ENCODE peak calls at places on chromosomes 16 and 17, in seven cellular contexts. One of them, this sample, is unnamed.

GRCh38 chr16:76222087-76222486 is 55.1 kb upstream of the CNTNAP4 start:
- ATAC-seq in IMR-90: no peak
- ATAC-seq in CD4-positive, alpha-beta T cell: no peak
- ATAC-seq in activated CD4-positive, CD25-positive, alpha-beta regulatory T cell treated with anti-CD3 and anti-CD28 coated beads, Interleukin-2, amount 50 U/mL, for 24 hours: no peak
- ATAC-seq in PC-3: no peak
- ATAC-seq in lower lobe of right lung: no peak
- ATAC-seq in Right ventricle myocardium inferior: no peak
- ATAC-seq in this sample: no peak

GRCh38 chr17:38897176-38897575 is 27.3 kb downstream of the LASP1 start:
- ATAC-seq in IMR-90: no peak
- ATAC-seq in CD4-positive, alpha-beta T cell: no peak
- ATAC-seq in activated CD4-positive, CD25-positive, alpha-beta regulatory T cell treated with anti-CD3 and anti-CD28 coated beads, Interleukin-2, amount 50 U/mL, for 24 hours: no peak
- ATAC-seq in PC-3: no peak
- ATAC-seq in lower lobe of right lung: no peak
- ATAC-seq in Right ventricle myocardium inferior: peak
- ATAC-seq in this sample: no peak

GRCh38 chr16:603221-603620 is 13.4 kb downstream of the RAB40C start:
- ATAC-seq in IMR-90: no peak
- ATAC-seq in CD4-positive, alpha-beta T cell: no peak
- ATAC-seq in activated CD4-positive, CD25-positive, alpha-beta regulatory T cell treated with anti-CD3 and anti-CD28 coated beads, Interleukin-2, amount 50 U/mL, for 24 hours: no peak
- ATAC-seq in PC-3: no peak
- ATAC-seq in lower lobe of right lung: no peak
- ATAC-seq in Right ventricle myocardium inferior: no peak
- ATAC-seq in this sample: no peak

GRCh38 chr17:27473748-27474609 is 17.7 kb downstream of the KSR1 start:
- ATAC-seq in IMR-90: no peak
- ATAC-seq in CD4-positive, alpha-beta T cell: no peak
- ATAC-seq in activated CD4-positive, CD25-positive, alpha-beta regulatory T cell treated with anti-CD3 and anti-CD28 coated beads, Interleukin-2, amount 50 U/mL, for 24 hours: peak
- ATAC-seq in PC-3: no peak
- ATAC-seq in lower lobe of right lung: peak
- ATAC-seq in Right ventricle myocardium inferior: peak
- ATAC-seq in this sample: no peak

GRCh38 chr17:16997514-16998429 is 25.9 kb upstream of the TNFRSF13B start:
- ATAC-seq in IMR-90: no peak
- ATAC-seq in CD4-positive, alpha-beta T cell: no peak
- ATAC-seq in activated CD4-positive, CD25-positive, alpha-beta regulatory T cell treated with anti-CD3 and anti-CD28 coated beads, Interleukin-2, amount 50 U/mL, for 24 hours: no peak
- ATAC-seq in PC-3: peak
- ATAC-seq in lower lobe of right lung: peak
- ATAC-seq in Right ventricle myocardium inferior: no peak
- ATAC-seq in this sample: no peak

GRCh38 chr16:56632848-56633365 is 448 bp downstream of the MT1M start:
- ATAC-seq in IMR-90: no peak
- ATAC-seq in CD4-positive, alpha-beta T cell: no peak
- ATAC-seq in activated CD4-positive, CD25-positive, alpha-beta regulatory T cell treated with anti-CD3 and anti-CD28 coated beads, Interleukin-2, amount 50 U/mL, for 24 hours: no peak
- ATAC-seq in PC-3: no peak
- ATAC-seq in lower lobe of right lung: peak
- ATAC-seq in Right ventricle myocardium inferior: no peak
- ATAC-seq in this sample: no peak

GRCh38 chr17:47831934-47832327 is 461 bp downstream of the LRRC46 start:
- ATAC-seq in IMR-90: peak
- ATAC-seq in CD4-positive, alpha-beta T cell: no peak
- ATAC-seq in activated CD4-positive, CD25-positive, alpha-beta regulatory T cell treated with anti-CD3 and anti-CD28 coated beads, Interleukin-2, amount 50 U/mL, for 24 hours: no peak
- ATAC-seq in PC-3: peak
- ATAC-seq in lower lobe of right lung: peak
- ATAC-seq in Right ventricle myocardium inferior: peak
- ATAC-seq in this sample: peak

GRCh38 chr17:30210366-30210765 is 25.1 kb downstream of the SLC6A4 start:
- ATAC-seq in IMR-90: no peak
- ATAC-seq in CD4-positive, alpha-beta T cell: no peak
- ATAC-seq in activated CD4-positive, CD25-positive, alpha-beta regulatory T cell treated with anti-CD3 and anti-CD28 coated beads, Interleukin-2, amount 50 U/mL, for 24 hours: no peak
- ATAC-seq in PC-3: no peak
- ATAC-seq in lower lobe of right lung: no peak
- ATAC-seq in Right ventricle myocardium inferior: no peak
- ATAC-seq in this sample: no peak

GRCh38 chr16:71808593-71809449 is at the start of gene AP1G1:
- ATAC-seq in IMR-90: peak
- ATAC-seq in CD4-positive, alpha-beta T cell: peak
- ATAC-seq in activated CD4-positive, CD25-positive, alpha-beta regulatory T cell treated with anti-CD3 and anti-CD28 coated beads, Interleukin-2, amount 50 U/mL, for 24 hours: peak
- ATAC-seq in PC-3: peak
- ATAC-seq in lower lobe of right lung: peak
- ATAC-seq in Right ventricle myocardium inferior: peak
- ATAC-seq in this sample: peak

GRCh38 chr17:43669971-43670644 is 8.4 kb upstream of the MEOX1 start:
- ATAC-seq in IMR-90: peak
- ATAC-seq in CD4-positive, alpha-beta T cell: no peak
- ATAC-seq in activated CD4-positive, CD25-positive, alpha-beta regulatory T cell treated with anti-CD3 and anti-CD28 coated beads, Interleukin-2, amount 50 U/mL, for 24 hours: no peak
- ATAC-seq in PC-3: peak
- ATAC-seq in lower lobe of right lung: peak
- ATAC-seq in Right ventricle myocardium inferior: no peak
- ATAC-seq in this sample: no peak

GRCh38 chr16:53973021-53973420 is 269.1 kb downstream of the FTO start:
- ATAC-seq in IMR-90: no peak
- ATAC-seq in CD4-positive, alpha-beta T cell: no peak
- ATAC-seq in activated CD4-positive, CD25-positive, alpha-beta regulatory T cell treated with anti-CD3 and anti-CD28 coated beads, Interleukin-2, amount 50 U/mL, for 24 hours: no peak
- ATAC-seq in PC-3: no peak
- ATAC-seq in lower lobe of right lung: no peak
- ATAC-seq in Right ventricle myocardium inferior: peak
- ATAC-seq in this sample: no peak

GRCh38 chr16:57480127-57480753 is 6.1 kb downstream of the DOK4 start:
- ATAC-seq in IMR-90: peak
- ATAC-seq in CD4-positive, alpha-beta T cell: no peak
- ATAC-seq in activated CD4-positive, CD25-positive, alpha-beta regulatory T cell treated with anti-CD3 and anti-CD28 coated beads, Interleukin-2, amount 50 U/mL, for 24 hours: no peak
- ATAC-seq in PC-3: no peak
- ATAC-seq in lower lobe of right lung: peak
- ATAC-seq in Right ventricle myocardium inferior: peak
- ATAC-seq in this sample: no peak

GRCh38 chr17:58487589-58488427 is at the start of gene HSF5:
- ATAC-seq in IMR-90: no peak
- ATAC-seq in CD4-positive, alpha-beta T cell: peak
- ATAC-seq in activated CD4-positive, CD25-positive, alpha-beta regulatory T cell treated with anti-CD3 and anti-CD28 coated beads, Interleukin-2, amount 50 U/mL, for 24 hours: peak
- ATAC-seq in PC-3: no peak
- ATAC-seq in lower lobe of right lung: peak
- ATAC-seq in Right ventricle myocardium inferior: no peak
- ATAC-seq in this sample: peak

GRCh38 chr16:56911771-56912541 is 20.0 kb upstream of the HERPUD1 start:
- ATAC-seq in IMR-90: peak
- ATAC-seq in CD4-positive, alpha-beta T cell: no peak
- ATAC-seq in activated CD4-positive, CD25-positive, alpha-beta regulatory T cell treated with anti-CD3 and anti-CD28 coated beads, Interleukin-2, amount 50 U/mL, for 24 hours: no peak
- ATAC-seq in PC-3: no peak
- ATAC-seq in lower lobe of right lung: peak
- ATAC-seq in Right ventricle myocardium inferior: peak
- ATAC-seq in this sample: peak

GRCh38 chr17:34556384-34556783 is 23.0 kb upstream of the TMEM132E start:
- ATAC-seq in IMR-90: no peak
- ATAC-seq in CD4-positive, alpha-beta T cell: no peak
- ATAC-seq in activated CD4-positive, CD25-positive, alpha-beta regulatory T cell treated with anti-CD3 and anti-CD28 coated beads, Interleukin-2, amount 50 U/mL, for 24 hours: no peak
- ATAC-seq in PC-3: no peak
- ATAC-seq in lower lobe of right lung: no peak
- ATAC-seq in Right ventricle myocardium inferior: no peak
- ATAC-seq in this sample: peak

GRCh38 chr16:69234460-69234859 is 47.5 kb downstream of the SNTB2 start:
- ATAC-seq in IMR-90: no peak
- ATAC-seq in CD4-positive, alpha-beta T cell: no peak
- ATAC-seq in activated CD4-positive, CD25-positive, alpha-beta regulatory T cell treated with anti-CD3 and anti-CD28 coated beads, Interleukin-2, amount 50 U/mL, for 24 hours: no peak
- ATAC-seq in PC-3: no peak
- ATAC-seq in lower lobe of right lung: no peak
- ATAC-seq in Right ventricle myocardium inferior: no peak
- ATAC-seq in this sample: no peak

GRCh38 chr17:80025140-80025539 is 10.5 kb downstream of the TBC1D16 start:
- ATAC-seq in IMR-90: no peak
- ATAC-seq in CD4-positive, alpha-beta T cell: no peak
- ATAC-seq in activated CD4-positive, CD25-positive, alpha-beta regulatory T cell treated with anti-CD3 and anti-CD28 coated beads, Interleukin-2, amount 50 U/mL, for 24 hours: no peak
- ATAC-seq in PC-3: no peak
- ATAC-seq in lower lobe of right lung: no peak
- ATAC-seq in Right ventricle myocardium inferior: no peak
- ATAC-seq in this sample: peak

GRCh38 chr17:28112199-28112995 is 69.9 kb downstream of the NLK start:
- ATAC-seq in IMR-90: peak
- ATAC-seq in CD4-positive, alpha-beta T cell: no peak
- ATAC-seq in activated CD4-positive, CD25-positive, alpha-beta regulatory T cell treated with anti-CD3 and anti-CD28 coated beads, Interleukin-2, amount 50 U/mL, for 24 hours: no peak
- ATAC-seq in PC-3: peak
- ATAC-seq in lower lobe of right lung: peak
- ATAC-seq in Right ventricle myocardium inferior: peak
- ATAC-seq in this sample: no peak

GRCh38 chr17:49632201-49632600 is 45.7 kb downstream of the SPOP start:
- ATAC-seq in IMR-90: no peak
- ATAC-seq in CD4-positive, alpha-beta T cell: no peak
- ATAC-seq in activated CD4-positive, CD25-positive, alpha-beta regulatory T cell treated with anti-CD3 and anti-CD28 coated beads, Interleukin-2, amount 50 U/mL, for 24 hours: no peak
- ATAC-seq in PC-3: no peak
- ATAC-seq in lower lobe of right lung: no peak
- ATAC-seq in Right ventricle myocardium inferior: no peak
- ATAC-seq in this sample: no peak

GRCh38 chr17:50469005-50469605 is 425 bp upstream of the CHAD start:
- ATAC-seq in IMR-90: peak
- ATAC-seq in CD4-positive, alpha-beta T cell: peak
- ATAC-seq in activated CD4-positive, CD25-positive, alpha-beta regulatory T cell treated with anti-CD3 and anti-CD28 coated beads, Interleukin-2, amount 50 U/mL, for 24 hours: no peak
- ATAC-seq in PC-3: no peak
- ATAC-seq in lower lobe of right lung: peak
- ATAC-seq in Right ventricle myocardium inferior: no peak
- ATAC-seq in this sample: no peak

GRCh38 chr17:17151962-17152361 is 54.2 kb downstream of the PLD6 start:
- ATAC-seq in IMR-90: peak
- ATAC-seq in CD4-positive, alpha-beta T cell: no peak
- ATAC-seq in activated CD4-positive, CD25-positive, alpha-beta regulatory T cell treated with anti-CD3 and anti-CD28 coated beads, Interleukin-2, amount 50 U/mL, for 24 hours: peak
- ATAC-seq in PC-3: peak
- ATAC-seq in lower lobe of right lung: peak
- ATAC-seq in Right ventricle myocardium inferior: peak
- ATAC-seq in this sample: peak

GRCh38 chr16:3963203-3963602 is 82.7 kb upstream of the CREBBP start:
- ATAC-seq in IMR-90: no peak
- ATAC-seq in CD4-positive, alpha-beta T cell: peak
- ATAC-seq in activated CD4-positive, CD25-positive, alpha-beta regulatory T cell treated with anti-CD3 and anti-CD28 coated beads, Interleukin-2, amount 50 U/mL, for 24 hours: no peak
- ATAC-seq in PC-3: no peak
- ATAC-seq in lower lobe of right lung: no peak
- ATAC-seq in Right ventricle myocardium inferior: no peak
- ATAC-seq in this sample: no peak

GRCh38 chr16:4081577-4082021 is 34.6 kb downstream of the ADCY9 start:
- ATAC-seq in IMR-90: peak
- ATAC-seq in CD4-positive, alpha-beta T cell: peak
- ATAC-seq in activated CD4-positive, CD25-positive, alpha-beta regulatory T cell treated with anti-CD3 and anti-CD28 coated beads, Interleukin-2, amount 50 U/mL, for 24 hours: no peak
- ATAC-seq in PC-3: no peak
- ATAC-seq in lower lobe of right lung: no peak
- ATAC-seq in Right ventricle myocardium inferior: no peak
- ATAC-seq in this sample: no peak

GRCh38 chr17:77184474-77184873 is 43.7 kb downstream of the SEC14L1 start:
- ATAC-seq in IMR-90: no peak
- ATAC-seq in CD4-positive, alpha-beta T cell: no peak
- ATAC-seq in activated CD4-positive, CD25-positive, alpha-beta regulatory T cell treated with anti-CD3 and anti-CD28 coated beads, Interleukin-2, amount 50 U/mL, for 24 hours: no peak
- ATAC-seq in PC-3: no peak
- ATAC-seq in lower lobe of right lung: no peak
- ATAC-seq in Right ventricle myocardium inferior: no peak
- ATAC-seq in this sample: no peak

GRCh38 chr17:48299760-48300159 is 130.3 kb downstream of the SKAP1 start:
- ATAC-seq in IMR-90: no peak
- ATAC-seq in CD4-positive, alpha-beta T cell: no peak
- ATAC-seq in activated CD4-positive, CD25-positive, alpha-beta regulatory T cell treated with anti-CD3 and anti-CD28 coated beads, Interleukin-2, amount 50 U/mL, for 24 hours: peak
- ATAC-seq in PC-3: no peak
- ATAC-seq in lower lobe of right lung: no peak
- ATAC-seq in Right ventricle myocardium inferior: no peak
- ATAC-seq in this sample: no peak

GRCh38 chr16:65869261-65869660 is 497.2 kb upstream of the CDH5 start:
- ATAC-seq in IMR-90: no peak
- ATAC-seq in CD4-positive, alpha-beta T cell: no peak
- ATAC-seq in activated CD4-positive, CD25-positive, alpha-beta regulatory T cell treated with anti-CD3 and anti-CD28 coated beads, Interleukin-2, amount 50 U/mL, for 24 hours: no peak
- ATAC-seq in PC-3: no peak
- ATAC-seq in lower lobe of right lung: no peak
- ATAC-seq in Right ventricle myocardium inferior: no peak
- ATAC-seq in this sample: no peak

GRCh38 chr17:50684612-50685333 is 22.9 kb downstream of the ANKRD40 start:
- ATAC-seq in IMR-90: no peak
- ATAC-seq in CD4-positive, alpha-beta T cell: no peak
- ATAC-seq in activated CD4-positive, CD25-positive, alpha-beta regulatory T cell treated with anti-CD3 and anti-CD28 coated beads, Interleukin-2, amount 50 U/mL, for 24 hours: no peak
- ATAC-seq in PC-3: peak
- ATAC-seq in lower lobe of right lung: no peak
- ATAC-seq in Right ventricle myocardium inferior: no peak
- ATAC-seq in this sample: no peak

GRCh38 chr16:75116081-75116910 is at the start of gene LDHD:
- ATAC-seq in IMR-90: peak
- ATAC-seq in CD4-positive, alpha-beta T cell: no peak
- ATAC-seq in activated CD4-positive, CD25-positive, alpha-beta regulatory T cell treated with anti-CD3 and anti-CD28 coated beads, Interleukin-2, amount 50 U/mL, for 24 hours: peak
- ATAC-seq in PC-3: peak
- ATAC-seq in lower lobe of right lung: peak
- ATAC-seq in Right ventricle myocardium inferior: peak
- ATAC-seq in this sample: peak

GRCh38 chr17:10631048-10631700 is 25.9 kb downstream of the MYH3 start:
- ATAC-seq in IMR-90: peak
- ATAC-seq in CD4-positive, alpha-beta T cell: no peak
- ATAC-seq in activated CD4-positive, CD25-positive, alpha-beta regulatory T cell treated with anti-CD3 and anti-CD28 coated beads, Interleukin-2, amount 50 U/mL, for 24 hours: no peak
- ATAC-seq in PC-3: peak
- ATAC-seq in lower lobe of right lung: peak
- ATAC-seq in Right ventricle myocardium inferior: no peak
- ATAC-seq in this sample: no peak

GRCh38 chr17:80518392-80518791 is 26.2 kb upstream of the RPTOR start:
- ATAC-seq in IMR-90: no peak
- ATAC-seq in CD4-positive, alpha-beta T cell: no peak
- ATAC-seq in activated CD4-positive, CD25-positive, alpha-beta regulatory T cell treated with anti-CD3 and anti-CD28 coated beads, Interleukin-2, amount 50 U/mL, for 24 hours: no peak
- ATAC-seq in PC-3: no peak
- ATAC-seq in lower lobe of right lung: no peak
- ATAC-seq in Right ventricle myocardium inferior: no peak
- ATAC-seq in this sample: no peak

GRCh38 chr17:81871387-81872120 is 417 bp upstream of the ARHGDIA start:
- ATAC-seq in IMR-90: peak
- ATAC-seq in CD4-positive, alpha-beta T cell: peak
- ATAC-seq in activated CD4-positive, CD25-positive, alpha-beta regulatory T cell treated with anti-CD3 and anti-CD28 coated beads, Interleukin-2, amount 50 U/mL, for 24 hours: peak
- ATAC-seq in PC-3: no peak
- ATAC-seq in lower lobe of right lung: peak
- ATAC-seq in Right ventricle myocardium inferior: peak
- ATAC-seq in this sample: peak

GRCh38 chr17:78174332-78174869 is 6.0 kb downstream of the SYNGR2 start:
- ATAC-seq in IMR-90: no peak
- ATAC-seq in CD4-positive, alpha-beta T cell: no peak
- ATAC-seq in activated CD4-positive, CD25-positive, alpha-beta regulatory T cell treated with anti-CD3 and anti-CD28 coated beads, Interleukin-2, amount 50 U/mL, for 24 hours: no peak
- ATAC-seq in PC-3: peak
- ATAC-seq in lower lobe of right lung: peak
- ATAC-seq in Right ventricle myocardium inferior: peak
- ATAC-seq in this sample: peak

GRCh38 chr16:30785126-30786106 is 1.6 kb downstream of the ZNF629 start:
- ATAC-seq in IMR-90: no peak
- ATAC-seq in CD4-positive, alpha-beta T cell: no peak
- ATAC-seq in activated CD4-positive, CD25-positive, alpha-beta regulatory T cell treated with anti-CD3 and anti-CD28 coated beads, Interleukin-2, amount 50 U/mL, for 24 hours: no peak
- ATAC-seq in PC-3: no peak
- ATAC-seq in lower lobe of right lung: no peak
- ATAC-seq in Right ventricle myocardium inferior: no peak
- ATAC-seq in this sample: no peak

GRCh38 chr17:4853195-4853762 is 20.1 kb downstream of the MINK1 start:
- ATAC-seq in IMR-90: no peak
- ATAC-seq in CD4-positive, alpha-beta T cell: no peak
- ATAC-seq in activated CD4-positive, CD25-positive, alpha-beta regulatory T cell treated with anti-CD3 and anti-CD28 coated beads, Interleukin-2, amount 50 U/mL, for 24 hours: no peak
- ATAC-seq in PC-3: no peak
- ATAC-seq in lower lobe of right lung: peak
- ATAC-seq in Right ventricle myocardium inferior: no peak
- ATAC-seq in this sample: peak

GRCh38 chr16:1825864-1826690 is 548 bp downstream of the HAGH start:
- ATAC-seq in IMR-90: peak
- ATAC-seq in CD4-positive, alpha-beta T cell: peak
- ATAC-seq in activated CD4-positive, CD25-positive, alpha-beta regulatory T cell treated with anti-CD3 and anti-CD28 coated beads, Interleukin-2, amount 50 U/mL, for 24 hours: peak
- ATAC-seq in PC-3: peak
- ATAC-seq in lower lobe of right lung: peak
- ATAC-seq in Right ventricle myocardium inferior: peak
- ATAC-seq in this sample: peak

GRCh38 chr16:22321340-22322001 is 24.3 kb downstream of the POLR3E start:
- ATAC-seq in IMR-90: peak
- ATAC-seq in CD4-positive, alpha-beta T cell: peak
- ATAC-seq in activated CD4-positive, CD25-positive, alpha-beta regulatory T cell treated with anti-CD3 and anti-CD28 coated beads, Interleukin-2, amount 50 U/mL, for 24 hours: peak
- ATAC-seq in PC-3: peak
- ATAC-seq in lower lobe of right lung: peak
- ATAC-seq in Right ventricle myocardium inferior: peak
- ATAC-seq in this sample: peak

GRCh38 chr17:5508855-5509254 is 22.5 kb downstream of the MIS12 start:
- ATAC-seq in IMR-90: peak
- ATAC-seq in CD4-positive, alpha-beta T cell: no peak
- ATAC-seq in activated CD4-positive, CD25-positive, alpha-beta regulatory T cell treated with anti-CD3 and anti-CD28 coated beads, Interleukin-2, amount 50 U/mL, for 24 hours: no peak
- ATAC-seq in PC-3: no peak
- ATAC-seq in lower lobe of right lung: no peak
- ATAC-seq in Right ventricle myocardium inferior: no peak
- ATAC-seq in this sample: no peak